ENCODE peak calls at places on chromosomes 3 and 15, in five cellular contexts. One of them, this sample, is unnamed.

GRCh38 chr3:119323401-119324107 is 29.4 kb downstream of the ARHGAP31 start:
- DNase-seq in stimulated activated CD4-positive, alpha-beta T cell treated with anti-CD3 and anti-CD28 coated beads, Interleukin-2, amount 100 ng/mL, for 24 hours: peak
- DNase-seq in astrocyte of the cerebellum: no peak
- DNase-seq in M059J: no peak
- DNase-seq in GM13977: no peak
- DNase-seq in this sample: no peak

GRCh38 chr15:77243716-77244401 is 172.9 kb upstream of the TSPAN3 start:
- DNase-seq in astrocyte of the cerebellum: no peak
- DNase-seq in stimulated activated CD4-positive, alpha-beta T cell treated with anti-CD3 and anti-CD28 coated beads, Interleukin-2, amount 100 ng/mL, for 24 hours: no peak
- DNase-seq in M059J: no peak
- DNase-seq in GM13977: no peak
- DNase-seq in this sample: peak

GRCh38 chr3:106720510-106720909 is 656.7 kb upstream of the CCDC54 start:
- DNase-seq in stimulated activated CD4-positive, alpha-beta T cell treated with anti-CD3 and anti-CD28 coated beads, Interleukin-2, amount 100 ng/mL, for 24 hours: no peak
- DNase-seq in GM13977: no peak
- DNase-seq in astrocyte of the cerebellum: no peak
- DNase-seq in M059J: no peak
- DNase-seq in this sample: no peak

GRCh38 chr3:13335062-13335461 is 85.1 kb downstream of the NUP210 start:
- DNase-seq in astrocyte of the cerebellum: no peak
- DNase-seq in M059J: no peak
- DNase-seq in GM13977: no peak
- DNase-seq in stimulated activated CD4-positive, alpha-beta T cell treated with anti-CD3 and anti-CD28 coated beads, Interleukin-2, amount 100 ng/mL, for 24 hours: no peak
- DNase-seq in this sample: no peak

GRCh38 chr3:48847586-48848423 is at the start of gene PRKAR2A:
- DNase-seq in astrocyte of the cerebellum: peak
- DNase-seq in GM13977: peak
- DNase-seq in stimulated activated CD4-positive, alpha-beta T cell treated with anti-CD3 and anti-CD28 coated beads, Interleukin-2, amount 100 ng/mL, for 24 hours: peak
- DNase-seq in M059J: peak
- DNase-seq in this sample: peak

GRCh38 chr3:145087038-145087437 is 1073.9 kb downstream of the PLOD2 start:
- DNase-seq in GM13977: no peak
- DNase-seq in stimulated activated CD4-positive, alpha-beta T cell treated with anti-CD3 and anti-CD28 coated beads, Interleukin-2, amount 100 ng/mL, for 24 hours: no peak
- DNase-seq in astrocyte of the cerebellum: no peak
- DNase-seq in M059J: no peak
- DNase-seq in this sample: no peak

GRCh38 chr3:197475514-197475913 is 80.3 kb downstream of the BDH1 start:
- DNase-seq in astrocyte of the cerebellum: no peak
- DNase-seq in M059J: no peak
- DNase-seq in stimulated activated CD4-positive, alpha-beta T cell treated with anti-CD3 and anti-CD28 coated beads, Interleukin-2, amount 100 ng/mL, for 24 hours: no peak
- DNase-seq in GM13977: no peak
- DNase-seq in this sample: no peak

GRCh38 chr15:94683912-94684311 is 452.6 kb downstream of the MCTP2 start:
- DNase-seq in astrocyte of the cerebellum: no peak
- DNase-seq in stimulated activated CD4-positive, alpha-beta T cell treated with anti-CD3 and anti-CD28 coated beads, Interleukin-2, amount 100 ng/mL, for 24 hours: no peak
- DNase-seq in GM13977: no peak
- DNase-seq in M059J: no peak
- DNase-seq in this sample: no peak

GRCh38 chr15:70512772-70513362 is 250.5 kb downstream of the UACA start:
- DNase-seq in M059J: peak
- DNase-seq in stimulated activated CD4-positive, alpha-beta T cell treated with anti-CD3 and anti-CD28 coated beads, Interleukin-2, amount 100 ng/mL, for 24 hours: peak
- DNase-seq in GM13977: peak
- DNase-seq in astrocyte of the cerebellum: no peak
- DNase-seq in this sample: peak

GRCh38 chr3:50194903-50195500 is 3.6 kb downstream of the GNAT1 start:
- DNase-seq in astrocyte of the cerebellum: no peak
- DNase-seq in stimulated activated CD4-positive, alpha-beta T cell treated with anti-CD3 and anti-CD28 coated beads, Interleukin-2, amount 100 ng/mL, for 24 hours: peak
- DNase-seq in M059J: no peak
- DNase-seq in GM13977: peak
- DNase-seq in this sample: peak

GRCh38 chr3:127915115-127915936 is at the start of gene KBTBD12:
- DNase-seq in M059J: peak
- DNase-seq in stimulated activated CD4-positive, alpha-beta T cell treated with anti-CD3 and anti-CD28 coated beads, Interleukin-2, amount 100 ng/mL, for 24 hours: no peak
- DNase-seq in astrocyte of the cerebellum: no peak
- DNase-seq in GM13977: peak
- DNase-seq in this sample: peak

GRCh38 chr3:146969356-146969755 is 364.2 kb upstream of the PLSCR5 start:
- DNase-seq in M059J: no peak
- DNase-seq in astrocyte of the cerebellum: peak
- DNase-seq in stimulated activated CD4-positive, alpha-beta T cell treated with anti-CD3 and anti-CD28 coated beads, Interleukin-2, amount 100 ng/mL, for 24 hours: no peak
- DNase-seq in GM13977: no peak
- DNase-seq in this sample: no peak

GRCh38 chr15:68586274-68586961 is 7.6 kb downstream of the CORO2B start:
- DNase-seq in M059J: peak
- DNase-seq in astrocyte of the cerebellum: no peak
- DNase-seq in stimulated activated CD4-positive, alpha-beta T cell treated with anti-CD3 and anti-CD28 coated beads, Interleukin-2, amount 100 ng/mL, for 24 hours: no peak
- DNase-seq in GM13977: no peak
- DNase-seq in this sample: no peak

GRCh38 chr15:61206767-61207166 is 22.3 kb downstream of the RORA start:
- DNase-seq in GM13977: no peak
- DNase-seq in astrocyte of the cerebellum: no peak
- DNase-seq in stimulated activated CD4-positive, alpha-beta T cell treated with anti-CD3 and anti-CD28 coated beads, Interleukin-2, amount 100 ng/mL, for 24 hours: no peak
- DNase-seq in M059J: no peak
- DNase-seq in this sample: no peak

GRCh38 chr3:118793176-118793575 is 241.5 kb downstream of the IGSF11 start:
- DNase-seq in astrocyte of the cerebellum: no peak
- DNase-seq in GM13977: no peak
- DNase-seq in M059J: peak
- DNase-seq in stimulated activated CD4-positive, alpha-beta T cell treated with anti-CD3 and anti-CD28 coated beads, Interleukin-2, amount 100 ng/mL, for 24 hours: no peak
- DNase-seq in this sample: no peak

GRCh38 chr3:22608093-22608492 is 595.0 kb upstream of the UBE2E2 start:
- DNase-seq in astrocyte of the cerebellum: no peak
- DNase-seq in M059J: no peak
- DNase-seq in stimulated activated CD4-positive, alpha-beta T cell treated with anti-CD3 and anti-CD28 coated beads, Interleukin-2, amount 100 ng/mL, for 24 hours: no peak
- DNase-seq in GM13977: no peak
- DNase-seq in this sample: no peak

GRCh38 chr3:16838561-16838960 is 46.2 kb upstream of the PLCL2 start:
- DNase-seq in M059J: no peak
- DNase-seq in GM13977: no peak
- DNase-seq in stimulated activated CD4-positive, alpha-beta T cell treated with anti-CD3 and anti-CD28 coated beads, Interleukin-2, amount 100 ng/mL, for 24 hours: no peak
- DNase-seq in astrocyte of the cerebellum: no peak
- DNase-seq in this sample: no peak

This sample was measured in GM13976.